ENCODE peak calls at places on chromosomes 7 and 10, in six cellular contexts. S, K, M, I, Q and U are unnamed samples. For H3K27me3, the result is how much of the 10 kb centered on the place peaks cover.

GRCh38 chr7:44145969-44146897 is 5.1 kb upstream of the MYL7 start:
- DNase-seq in Q (peak), S (peak), K (no peak), I (peak), M (peak), U (peak)

GRCh38 chr7:34760271-34760670 is 102.3 kb downstream of the NPSR1 start:
- DNase-seq in Q (no peak), S (no peak), I (no peak), K (no peak), M (no peak), U (no peak)

GRCh38 chr7:47804767-47805545 is 143.3 kb downstream of the PKD1L1 start:
- DNase-seq in Q (no peak), M (no peak), K (no peak), S (no peak), I (no peak), U (no peak)

GRCh38 chr7:99244942-99245341 is 27.7 kb upstream of the MYH16 start:
- DNase-seq in I (peak), K (peak), Q (no peak), M (no peak), S (no peak), U (peak)

GRCh38 chr10:95646160-95646559 is 10.4 kb downstream of the ALDH18A1 start:
- DNase-seq in I (no peak), K (no peak), Q (no peak), M (no peak), S (no peak), U (no peak)

GRCh38 chr7:112723416-112723815 is 66.8 kb downstream of the TMEM168 start:
- DNase-seq in S (no peak), I (peak), M (no peak), Q (no peak), K (peak), U (peak)

GRCh38 chr10:132678436-132679216 is 107.3 kb downstream of the NKX6-2 start:
- DNase-seq in Q (no peak), K (no peak), S (no peak), I (no peak), M (no peak), U (no peak)

GRCh38 chr7:95715274-95715673 is 57.1 kb upstream of the DYNC1I1 start:
- DNase-seq in Q (no peak), S (no peak), I (no peak), K (no peak), M (no peak), U (no peak)

GRCh38 chr7:103573479-103574058 is 127.6 kb upstream of the SLC26A5 start:
- DNase-seq in M (peak), S (no peak), I (no peak), K (peak), Q (no peak), U (no peak)

GRCh38 chr7:26868841-26869505 is 4.6 kb upstream of the SKAP2 start:
- DNase-seq in M (no peak), S (no peak), Q (no peak), K (peak), I (no peak), U (peak)

GRCh38 chr7:102268635-102269034 is 18.0 kb upstream of the SH2B2 start:
- DNase-seq in Q (no peak), M (no peak), S (no peak), I (no peak), K (no peak), U (no peak)

GRCh38 chr7:119270045-119270464 is 1002.9 kb upstream of the KCND2 start:
- DNase-seq in Q (peak), S (peak), M (peak), I (peak), K (peak), U (peak)

GRCh38 chr10:121694327-121694965 is 96.2 kb upstream of the FGFR2 start:
- DNase-seq in I (no peak), Q (no peak), M (no peak), K (peak), S (no peak), U (no peak)

GRCh38 chr7:77337456-77337990 is 78.6 kb downstream of the GSAP start:
- DNase-seq in K (no peak), I (no peak), Q (no peak), M (no peak), S (no peak), U (no peak)

GRCh38 chr7:47249361-47249760 is 332.6 kb downstream of the TNS3 start:
- DNase-seq in K (no peak), S (no peak), M (no peak), Q (no peak), I (no peak), U (no peak)

GRCh38 chr7:51297986-51298385 is 18.6 kb downstream of the COBL start:
- DNase-seq in K (no peak), I (no peak), Q (no peak), M (no peak), S (no peak), U (no peak)

GRCh38 chr7:74479066-74479781 is 25.5 kb downstream of the GTF2IRD1 start:
- DNase-seq in Q (peak), I (peak), S (peak), M (no peak), K (no peak), U (peak)

GRCh38 chr7:50739744-50740455 is 42.8 kb downstream of the GRB10 start:
- DNase-seq in I (no peak), S (no peak), M (no peak), K (no peak), Q (no peak), U (no peak)

DNA sequence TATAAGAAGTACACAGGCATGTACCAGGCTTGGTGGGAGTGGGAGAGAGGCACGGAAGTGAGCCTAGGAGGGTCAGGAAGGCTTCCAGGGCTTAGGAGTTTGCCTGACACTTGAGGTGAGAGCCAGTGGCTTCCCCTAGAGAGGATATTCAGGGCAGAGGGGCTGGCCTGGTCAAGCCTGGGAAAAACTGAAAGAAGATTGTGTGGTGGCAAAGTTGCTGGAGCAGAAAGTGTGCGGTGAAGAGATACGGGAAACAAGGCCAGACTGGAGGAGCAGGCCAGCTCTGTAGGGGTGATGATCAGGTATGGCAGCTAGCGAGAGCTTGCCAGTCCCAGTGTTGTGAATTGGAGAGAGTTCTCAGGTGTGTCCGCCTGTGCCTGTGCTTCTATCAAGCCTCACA is 129.9 kb downstream of the CCNY start:
- DNase-seq in Q (no peak), K (no peak), S (no peak), I (no peak), M (no peak), U (no peak)
- H3K27me3 ChIP-seq in Q (under half), K (under half), S (under half), I (under half), M (under half), U (under half)

GRCh38 chr10:43398939-43399871 is 9.8 kb downstream of the HNRNPF start:
- DNase-seq in M (no peak), I (peak), S (peak), Q (no peak), K (no peak), U (no peak)
- H3K4me3 ChIP-seq in M (no peak), I (no peak), S (no peak), Q (no peak), K (no peak), U (no peak)

GRCh38 chr7:155276800-155277375 is 20.8 kb upstream of the INSIG1 start:
- DNase-seq in K (no peak), S (peak), M (no peak), I (no peak), Q (no peak), U (no peak)
- H3K27me3 ChIP-seq in K (under half), S (under half), M (under half), I (under half), Q (under half), U (under half)

GRCh38 chr7:149414745-149415390 is 46.0 kb downstream of the ZNF777 start:
- DNase-seq in I (peak), Q (peak), S (peak), K (peak), M (peak), U (no peak)

GRCh38 chr7:149414171-149414570 is 46.7 kb downstream of the ZNF777 start:
- DNase-seq in Q (no peak), S (no peak), I (no peak), M (no peak), K (no peak), U (no peak)

GRCh38 chr7:149420006-149420405 is 40.9 kb downstream of the ZNF777 start:
- DNase-seq in K (no peak), I (no peak), M (no peak), S (no peak), Q (no peak), U (no peak)

GRCh38 chr7:149409889-149410288 is 51.0 kb downstream of the ZNF777 start:
- DNase-seq in M (no peak), Q (no peak), S (no peak), I (no peak), K (no peak), U (no peak)

DNA sequence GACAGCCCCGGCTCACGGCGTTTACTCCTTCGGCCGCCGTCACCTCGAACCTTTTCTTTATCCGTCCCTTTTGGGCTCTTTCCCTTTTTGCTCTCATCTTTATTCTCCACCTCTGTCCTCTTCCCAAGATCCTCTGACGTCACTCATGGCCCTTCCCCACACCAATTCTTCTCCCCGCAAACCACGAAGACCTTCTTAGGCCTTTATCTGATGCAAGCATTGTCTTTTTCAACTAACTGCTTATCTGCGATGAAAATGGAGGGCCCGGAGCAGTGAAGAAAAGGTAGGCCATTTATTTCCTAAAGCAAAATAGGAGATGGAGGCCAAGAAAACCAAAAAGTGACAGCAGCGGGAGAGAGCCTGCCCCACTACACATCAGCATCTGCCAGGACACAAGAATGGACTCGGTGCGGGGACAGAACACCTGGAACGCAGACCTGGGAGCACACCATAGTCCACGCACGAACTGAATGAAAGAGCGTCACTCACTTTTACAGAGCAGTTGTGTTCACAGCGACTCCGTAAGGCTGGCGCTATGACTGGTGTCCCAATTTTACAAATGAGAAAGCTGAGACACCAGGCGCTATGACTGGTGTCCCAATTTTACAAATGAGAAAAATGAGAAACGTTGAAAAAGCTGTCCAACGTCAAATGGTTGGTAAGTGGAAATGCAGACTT is 45.3 kb downstream of the ZNF777 start:
- DNase-seq in I (no peak), M (no peak), Q (no peak), S (no peak), K (no peak), U (no peak)
- H3K4me3 ChIP-seq in I (peak), M (no peak), Q (peak), S (no peak), K (no peak), U (no peak)

GRCh38 chr7:76280408-76280807 is 22.1 kb upstream of the HSPB1 start:
- DNase-seq in S (no peak), I (no peak), M (no peak), Q (no peak), K (no peak), U (no peak)

GRCh38 chr7:76282344-76283253 is 19.9 kb upstream of the HSPB1 start:
- DNase-seq in S (peak), M (no peak), I (no peak), K (no peak), Q (peak), U (no peak)

GRCh38 chr7:76281706-76282343 is 20.6 kb upstream of the HSPB1 start:
- DNase-seq in S (no peak), Q (peak), I (no peak), M (no peak), K (no peak), U (no peak)

GRCh38 chr7:76281006-76281705 is 21.3 kb upstream of the HSPB1 start:
- DNase-seq in Q (peak), S (no peak), K (no peak), I (no peak), M (no peak), U (no peak)

DNA sequence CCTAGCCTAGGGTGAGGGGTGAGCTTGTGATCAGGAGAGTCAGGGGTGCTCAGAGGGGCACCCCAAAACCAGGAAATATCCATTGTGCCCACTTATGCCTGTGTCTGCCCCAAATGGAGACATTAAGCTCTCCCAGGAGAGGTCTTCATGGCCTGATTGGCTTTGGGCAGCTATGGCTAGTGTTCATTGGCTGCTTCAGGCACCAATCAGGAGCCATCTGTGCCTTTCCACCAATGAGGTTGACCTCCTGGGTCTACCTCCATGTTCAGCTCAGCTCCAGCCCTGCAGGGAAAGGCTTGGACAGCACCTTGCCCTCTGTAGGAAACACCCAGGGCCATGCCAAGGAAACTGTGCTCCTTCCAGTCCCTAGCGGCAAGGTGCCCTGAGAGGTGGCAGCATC is 23.9 kb upstream of the HSPB1 start:
- DNase-seq in S (no peak), I (no peak), Q (no peak), M (no peak), K (no peak), U (no peak)
- H3K27me3 ChIP-seq in S (under half), I (under half), Q (under half), M (half or more), K (under half), U (under half)

DNA sequence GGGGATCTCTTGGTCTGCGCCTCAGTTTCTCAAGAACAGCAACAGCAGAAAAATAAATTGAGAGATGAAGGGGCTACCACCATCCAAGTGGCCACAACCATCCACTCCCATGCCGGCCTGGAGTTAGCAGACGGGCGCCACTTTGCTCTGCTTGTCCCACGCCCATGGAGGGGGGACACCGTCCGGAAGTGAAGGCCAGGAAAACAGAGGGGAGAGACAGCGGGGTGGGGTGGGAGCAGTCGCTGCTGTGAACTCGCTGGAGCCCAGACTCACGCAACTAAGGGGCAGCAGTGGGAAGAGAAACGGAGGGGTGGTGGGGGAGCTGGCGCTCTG is 135.4 kb downstream of the KIF20B start:
- DNase-seq in S (no peak), I (no peak), K (no peak), Q (no peak), M (no peak), U (no peak)
- H3K4me3 ChIP-seq in S (peak), I (peak), K (no peak), Q (peak), M (no peak), U (no peak)

DNA sequence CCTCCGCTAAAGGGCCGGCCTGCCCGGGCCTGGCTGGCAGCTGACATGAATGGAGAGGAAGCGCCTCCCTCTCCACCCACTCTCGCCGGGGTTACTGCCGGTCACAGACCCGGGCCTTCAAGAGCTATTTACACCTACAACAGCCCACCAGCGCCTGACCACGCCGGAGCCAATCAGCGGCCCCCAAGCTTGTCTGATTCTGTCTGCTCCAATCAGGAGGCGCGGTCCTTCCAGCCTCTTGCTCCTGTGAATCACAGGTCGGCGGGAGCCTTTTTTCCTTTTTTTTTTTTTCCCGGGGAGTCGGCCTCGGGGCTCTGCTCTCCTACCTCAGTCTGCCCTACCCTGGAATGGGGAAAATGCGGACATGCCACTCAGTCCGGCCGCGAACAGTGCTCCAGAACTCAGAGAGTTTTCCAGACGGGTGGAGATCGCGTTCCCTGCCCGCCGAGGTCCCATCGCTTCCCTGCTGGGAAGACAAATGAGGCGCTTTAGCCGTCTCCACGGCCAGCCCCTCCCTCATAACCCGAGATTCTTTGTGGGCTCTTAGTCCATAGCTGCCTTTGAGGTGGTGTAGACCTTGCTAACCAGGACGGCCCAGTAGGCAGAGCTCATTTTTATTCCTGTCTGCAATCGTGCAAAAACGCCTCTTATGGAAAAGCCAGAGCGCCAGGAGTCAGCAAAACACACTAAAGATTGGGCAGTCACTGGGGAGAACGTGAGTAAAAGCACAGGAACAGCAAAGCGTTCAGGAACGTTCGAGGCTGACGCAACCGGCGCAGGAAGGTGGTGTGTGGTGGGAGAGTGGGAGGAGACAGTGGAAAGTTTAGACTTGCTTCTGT is 26.5 kb downstream of the SCD start:
- DNase-seq in S (peak), M (peak), I (peak), Q (peak), K (peak), U (peak)
- H3K27me3 ChIP-seq in S (under half), M (under half), I (under half), Q (under half), K (under half), U (under half)

DNA sequence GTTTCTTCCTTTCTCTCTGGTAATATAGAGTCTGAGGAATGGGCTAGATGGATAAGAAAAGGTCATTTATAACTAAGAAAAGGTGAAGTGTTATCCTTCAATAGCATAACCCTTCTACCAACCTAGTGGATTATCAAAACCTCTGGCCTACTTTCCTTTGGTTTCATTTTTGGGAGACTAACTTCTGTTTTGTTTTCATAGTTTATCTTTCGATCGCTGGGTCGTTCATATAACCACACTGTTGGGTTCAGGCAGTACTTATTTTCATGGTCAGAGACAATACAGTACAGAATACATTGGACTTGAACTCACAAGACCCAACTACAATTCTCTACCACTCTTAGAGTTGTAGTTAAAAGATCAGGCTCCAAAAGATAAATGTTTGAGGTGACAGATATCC is 86.5 kb downstream of the UBE2H start:
- DNase-seq in Q (no peak), K (no peak), I (no peak), S (no peak), M (no peak), U (no peak)
- H3K4me3 ChIP-seq in Q (no peak), K (no peak), I (no peak), S (no peak), M (no peak), U (no peak)

GRCh38 chr7:148714498-148714897 is 15.8 kb downstream of the CUL1 start:
- DNase-seq in K (no peak), I (no peak), M (no peak), S (no peak), Q (no peak), U (no peak)

GRCh38 chr7:148718431-148718830 is 19.7 kb downstream of the CUL1 start:
- DNase-seq in K (no peak), M (no peak), I (no peak), S (no peak), Q (no peak), U (no peak)

GRCh38 chr7:148715027-148715426 is 16.3 kb downstream of the CUL1 start:
- DNase-seq in Q (no peak), K (peak), M (no peak), S (no peak), I (no peak), U (no peak)

GRCh38 chr7:148719753-148720152 is 21.1 kb downstream of the CUL1 start:
- DNase-seq in Q (no peak), S (no peak), I (no peak), M (no peak), K (no peak), U (no peak)

DNA sequence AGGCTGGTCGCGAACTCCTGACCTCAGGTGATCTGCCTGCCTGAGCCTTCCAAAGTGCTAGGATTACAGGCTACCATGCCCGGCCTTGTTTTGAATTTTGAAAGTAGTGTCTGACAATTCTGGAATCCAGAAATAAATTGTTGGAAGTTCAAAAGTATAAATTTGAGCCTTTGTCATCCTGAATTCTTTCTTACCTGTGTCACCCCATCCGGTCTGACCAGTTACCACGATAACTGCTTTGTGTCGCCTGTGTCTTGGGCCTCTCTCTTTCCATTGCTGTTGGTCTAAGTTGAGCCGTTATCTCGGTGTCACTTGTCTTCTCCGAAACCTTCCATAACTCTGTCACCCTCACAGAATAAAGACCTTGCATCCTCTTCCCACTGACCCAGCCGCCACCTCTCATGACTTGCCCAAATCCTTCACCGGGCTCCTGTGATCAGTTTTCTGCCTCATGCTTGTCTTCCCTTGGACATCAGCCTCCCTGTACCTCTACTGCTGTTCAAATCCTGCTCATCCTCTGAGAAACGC is 18.6 kb downstream of the CUL1 start:
- DNase-seq in K (no peak), I (no peak), M (no peak), Q (no peak), S (no peak), U (no peak)
- H3K27me3 ChIP-seq in K (under half), I (under half), M (under half), Q (under half), S (under half), U (under half)